ENCODE peak calls at places on chromosomes 5 and 9, in ten cellular contexts. One of them, this sample, is unnamed.

GRCh38 chr5:98997000-98997399 is 68.2 kb upstream of the CHD1 start:
- DNase-seq in AG09309: peak; percentile 64
- DNase-seq in LoVo: no peak
- DNase-seq in nucleus accumbens: no peak
- DNase-seq in RPMI7951: peak; percentile 32
- DNase-seq in natural killer cell treated with Interleukin-12 subunit alpha and Interleukin-12 subunit beta and Interleukin-15 and Interleukin-18, amount 100 ng/mL, for 72 hours: no peak
- DNase-seq in EL: peak; percentile 67
- DNase-seq in COR-L47: no peak
- DNase-seq in stimulated activated CD4-positive, alpha-beta T cell treated with anti-CD3 and anti-CD28 coated beads, Interleukin-4, amount 100 ng/mL, for 48 hours: no peak
- DNase-seq in H9: no peak
- DNase-seq in this sample: no peak

GRCh38 chr5:147754372-147755122 is 28.0 kb downstream of the JAKMIP2 start:
- DNase-seq in AG09309: no peak
- DNase-seq in H9: no peak
- DNase-seq in stimulated activated CD4-positive, alpha-beta T cell treated with anti-CD3 and anti-CD28 coated beads, Interleukin-4, amount 100 ng/mL, for 48 hours: no peak
- DNase-seq in nucleus accumbens: no peak
- DNase-seq in RPMI7951: no peak
- DNase-seq in EL: no peak
- DNase-seq in LoVo: no peak
- DNase-seq in COR-L47: no peak
- DNase-seq in natural killer cell treated with Interleukin-12 subunit alpha and Interleukin-12 subunit beta and Interleukin-15 and Interleukin-18, amount 100 ng/mL, for 72 hours: no peak
- DNase-seq in this sample: no peak

GRCh38 chr9:89442981-89443817 is 54.7 kb downstream of the SEMA4D start:
- DNase-seq in H9: no peak
- DNase-seq in AG09309: no peak
- DNase-seq in nucleus accumbens: no peak
- DNase-seq in EL: peak; percentile 14
- DNase-seq in natural killer cell treated with Interleukin-12 subunit alpha and Interleukin-12 subunit beta and Interleukin-15 and Interleukin-18, amount 100 ng/mL, for 72 hours: no peak
- DNase-seq in RPMI7951: no peak
- DNase-seq in LoVo: no peak
- DNase-seq in stimulated activated CD4-positive, alpha-beta T cell treated with anti-CD3 and anti-CD28 coated beads, Interleukin-4, amount 100 ng/mL, for 48 hours: no peak
- DNase-seq in COR-L47: no peak
- DNase-seq in this sample: no peak

GRCh38 chr9:5895782-5896181 is 5.1 kb downstream of the MLANA start:
- DNase-seq in LoVo: no peak
- DNase-seq in stimulated activated CD4-positive, alpha-beta T cell treated with anti-CD3 and anti-CD28 coated beads, Interleukin-4, amount 100 ng/mL, for 48 hours: no peak
- DNase-seq in RPMI7951: peak; percentile 21
- DNase-seq in nucleus accumbens: peak; percentile 43
- DNase-seq in EL: no peak
- DNase-seq in COR-L47: no peak
- DNase-seq in natural killer cell treated with Interleukin-12 subunit alpha and Interleukin-12 subunit beta and Interleukin-15 and Interleukin-18, amount 100 ng/mL, for 72 hours: no peak
- DNase-seq in AG09309: no peak
- DNase-seq in H9: no peak
- DNase-seq in this sample: no peak

GRCh38 chr9:128689820-128690683 is 1.0 kb downstream of the SET start:
- DNase-seq in RPMI7951: peak; percentile 36
- DNase-seq in stimulated activated CD4-positive, alpha-beta T cell treated with anti-CD3 and anti-CD28 coated beads, Interleukin-4, amount 100 ng/mL, for 48 hours: peak; percentile 41
- DNase-seq in LoVo: no peak
- DNase-seq in AG09309: no peak
- DNase-seq in H9: peak; percentile 45
- DNase-seq in natural killer cell treated with Interleukin-12 subunit alpha and Interleukin-12 subunit beta and Interleukin-15 and Interleukin-18, amount 100 ng/mL, for 72 hours: no peak
- DNase-seq in nucleus accumbens: peak; percentile 64
- DNase-seq in EL: peak; percentile 54
- DNase-seq in COR-L47: peak; percentile 68
- DNase-seq in this sample: no peak

GRCh38 chr9:130292104-130292503 is 26.5 kb downstream of the HMCN2 start:
- DNase-seq in AG09309: peak; percentile 21
- DNase-seq in natural killer cell treated with Interleukin-12 subunit alpha and Interleukin-12 subunit beta and Interleukin-15 and Interleukin-18, amount 100 ng/mL, for 72 hours: no peak
- DNase-seq in stimulated activated CD4-positive, alpha-beta T cell treated with anti-CD3 and anti-CD28 coated beads, Interleukin-4, amount 100 ng/mL, for 48 hours: no peak
- DNase-seq in H9: no peak
- DNase-seq in COR-L47: no peak
- DNase-seq in nucleus accumbens: no peak
- DNase-seq in LoVo: no peak
- DNase-seq in RPMI7951: no peak
- DNase-seq in EL: no peak
- DNase-seq in this sample: no peak

GRCh38 chr5:173472164-173472563 is 143.9 kb upstream of the STC2 start:
- DNase-seq in AG09309: peak; percentile 94
- DNase-seq in stimulated activated CD4-positive, alpha-beta T cell treated with anti-CD3 and anti-CD28 coated beads, Interleukin-4, amount 100 ng/mL, for 48 hours: no peak
- DNase-seq in natural killer cell treated with Interleukin-12 subunit alpha and Interleukin-12 subunit beta and Interleukin-15 and Interleukin-18, amount 100 ng/mL, for 72 hours: no peak
- DNase-seq in RPMI7951: peak; percentile 98
- DNase-seq in EL: peak; percentile 96
- DNase-seq in COR-L47: peak; percentile 12
- DNase-seq in LoVo: peak; percentile 49
- DNase-seq in nucleus accumbens: peak; percentile 82
- DNase-seq in H9: no peak
- DNase-seq in this sample: peak; percentile 100

GRCh38 chr5:107553063-107553676 is 117.6 kb downstream of the EFNA5 start:
- DNase-seq in AG09309: peak; percentile 62
- DNase-seq in H9: no peak
- DNase-seq in COR-L47: no peak
- DNase-seq in natural killer cell treated with Interleukin-12 subunit alpha and Interleukin-12 subunit beta and Interleukin-15 and Interleukin-18, amount 100 ng/mL, for 72 hours: no peak
- DNase-seq in nucleus accumbens: no peak
- DNase-seq in RPMI7951: peak; percentile 69
- DNase-seq in LoVo: no peak
- DNase-seq in stimulated activated CD4-positive, alpha-beta T cell treated with anti-CD3 and anti-CD28 coated beads, Interleukin-4, amount 100 ng/mL, for 48 hours: no peak
- DNase-seq in EL: peak; percentile 85
- DNase-seq in this sample: no peak

GRCh38 chr9:127283917-127284316 is 19.3 kb downstream of the GARNL3 start:
- DNase-seq in LoVo: no peak
- DNase-seq in H9: no peak
- DNase-seq in natural killer cell treated with Interleukin-12 subunit alpha and Interleukin-12 subunit beta and Interleukin-15 and Interleukin-18, amount 100 ng/mL, for 72 hours: no peak
- DNase-seq in AG09309: peak; percentile 24
- DNase-seq in COR-L47: no peak
- DNase-seq in RPMI7951: peak; percentile 33
- DNase-seq in nucleus accumbens: peak; percentile 32
- DNase-seq in stimulated activated CD4-positive, alpha-beta T cell treated with anti-CD3 and anti-CD28 coated beads, Interleukin-4, amount 100 ng/mL, for 48 hours: peak; percentile 4
- DNase-seq in EL: peak; percentile 8
- DNase-seq in this sample: peak; percentile 11

GRCh38 chr5:96001262-96001661 is 39.6 kb upstream of the ELL2 start:
- DNase-seq in natural killer cell treated with Interleukin-12 subunit alpha and Interleukin-12 subunit beta and Interleukin-15 and Interleukin-18, amount 100 ng/mL, for 72 hours: no peak
- DNase-seq in AG09309: peak; percentile 18
- DNase-seq in LoVo: no peak
- DNase-seq in H9: no peak
- DNase-seq in RPMI7951: no peak
- DNase-seq in stimulated activated CD4-positive, alpha-beta T cell treated with anti-CD3 and anti-CD28 coated beads, Interleukin-4, amount 100 ng/mL, for 48 hours: no peak
- DNase-seq in nucleus accumbens: no peak
- DNase-seq in EL: peak; percentile 49
- DNase-seq in COR-L47: no peak
- DNase-seq in this sample: no peak

GRCh38 chr9:121972501-121972981 is 120.6 kb downstream of the TTLL11 start:
- DNase-seq in EL: peak; percentile 81
- DNase-seq in stimulated activated CD4-positive, alpha-beta T cell treated with anti-CD3 and anti-CD28 coated beads, Interleukin-4, amount 100 ng/mL, for 48 hours: no peak
- DNase-seq in nucleus accumbens: no peak
- DNase-seq in COR-L47: no peak
- DNase-seq in natural killer cell treated with Interleukin-12 subunit alpha and Interleukin-12 subunit beta and Interleukin-15 and Interleukin-18, amount 100 ng/mL, for 72 hours: no peak
- DNase-seq in AG09309: peak; percentile 34
- DNase-seq in H9: no peak
- DNase-seq in LoVo: no peak
- DNase-seq in RPMI7951: peak; percentile 87
- DNase-seq in this sample: no peak

GRCh38 chr9:111582888-111583287 is 16.6 kb downstream of the PTGR1 start:
- DNase-seq in COR-L47: no peak
- DNase-seq in AG09309: no peak
- DNase-seq in LoVo: no peak
- DNase-seq in H9: no peak
- DNase-seq in nucleus accumbens: peak; percentile 10
- DNase-seq in stimulated activated CD4-positive, alpha-beta T cell treated with anti-CD3 and anti-CD28 coated beads, Interleukin-4, amount 100 ng/mL, for 48 hours: no peak
- DNase-seq in RPMI7951: peak; percentile 73
- DNase-seq in natural killer cell treated with Interleukin-12 subunit alpha and Interleukin-12 subunit beta and Interleukin-15 and Interleukin-18, amount 100 ng/mL, for 72 hours: no peak
- DNase-seq in EL: peak; percentile 60
- DNase-seq in this sample: no peak

GRCh38 chr9:130182090-130182909 is 10.1 kb downstream of the NCS1 start:
- DNase-seq in RPMI7951: no peak
- DNase-seq in H9: no peak
- DNase-seq in LoVo: no peak
- DNase-seq in COR-L47: no peak
- DNase-seq in AG09309: no peak
- DNase-seq in nucleus accumbens: no peak
- DNase-seq in EL: no peak
- DNase-seq in natural killer cell treated with Interleukin-12 subunit alpha and Interleukin-12 subunit beta and Interleukin-15 and Interleukin-18, amount 100 ng/mL, for 72 hours: no peak
- DNase-seq in stimulated activated CD4-positive, alpha-beta T cell treated with anti-CD3 and anti-CD28 coated beads, Interleukin-4, amount 100 ng/mL, for 48 hours: no peak
- DNase-seq in this sample: no peak

GRCh38 chr5:25905646-25906045 is 1132.7 kb downstream of the CDH9 start:
- DNase-seq in stimulated activated CD4-positive, alpha-beta T cell treated with anti-CD3 and anti-CD28 coated beads, Interleukin-4, amount 100 ng/mL, for 48 hours: no peak
- DNase-seq in LoVo: no peak
- DNase-seq in COR-L47: no peak
- DNase-seq in EL: no peak
- DNase-seq in nucleus accumbens: no peak
- DNase-seq in natural killer cell treated with Interleukin-12 subunit alpha and Interleukin-12 subunit beta and Interleukin-15 and Interleukin-18, amount 100 ng/mL, for 72 hours: no peak
- DNase-seq in AG09309: no peak
- DNase-seq in RPMI7951: no peak
- DNase-seq in H9: no peak
- DNase-seq in this sample: no peak

GRCh38 chr9:127130661-127131538 is 8.5 kb upstream of the ANGPTL2 start:
- DNase-seq in COR-L47: no peak
- DNase-seq in stimulated activated CD4-positive, alpha-beta T cell treated with anti-CD3 and anti-CD28 coated beads, Interleukin-4, amount 100 ng/mL, for 48 hours: no peak
- DNase-seq in nucleus accumbens: peak; percentile 75
- DNase-seq in LoVo: no peak
- DNase-seq in RPMI7951: peak; percentile 92
- DNase-seq in natural killer cell treated with Interleukin-12 subunit alpha and Interleukin-12 subunit beta and Interleukin-15 and Interleukin-18, amount 100 ng/mL, for 72 hours: no peak
- DNase-seq in H9: no peak
- DNase-seq in EL: peak; percentile 90
- DNase-seq in AG09309: peak; percentile 96
- DNase-seq in this sample: peak; percentile 90

GRCh38 chr9:112110094-112110772 is 64.9 kb downstream of the SUSD1 start:
- DNase-seq in H9: no peak
- DNase-seq in COR-L47: no peak
- DNase-seq in nucleus accumbens: no peak
- DNase-seq in RPMI7951: no peak
- DNase-seq in stimulated activated CD4-positive, alpha-beta T cell treated with anti-CD3 and anti-CD28 coated beads, Interleukin-4, amount 100 ng/mL, for 48 hours: no peak
- DNase-seq in natural killer cell treated with Interleukin-12 subunit alpha and Interleukin-12 subunit beta and Interleukin-15 and Interleukin-18, amount 100 ng/mL, for 72 hours: no peak
- DNase-seq in EL: no peak
- DNase-seq in LoVo: peak; percentile 67
- DNase-seq in AG09309: no peak
- DNase-seq in this sample: no peak

GRCh38 chr9:131094622-131095021 is 1.7 kb upstream of the AIF1L start:
- DNase-seq in LoVo: no peak
- DNase-seq in H9: no peak
- DNase-seq in AG09309: peak; percentile 3
- DNase-seq in COR-L47: no peak
- DNase-seq in EL: peak; percentile 63
- DNase-seq in RPMI7951: peak; percentile 26
- DNase-seq in stimulated activated CD4-positive, alpha-beta T cell treated with anti-CD3 and anti-CD28 coated beads, Interleukin-4, amount 100 ng/mL, for 48 hours: no peak
- DNase-seq in nucleus accumbens: peak; percentile 73
- DNase-seq in natural killer cell treated with Interleukin-12 subunit alpha and Interleukin-12 subunit beta and Interleukin-15 and Interleukin-18, amount 100 ng/mL, for 72 hours: no peak
- DNase-seq in this sample: no peak

GRCh38 chr9:126307306-126308061 is 19.1 kb upstream of the MVB12B start:
- DNase-seq in COR-L47: no peak
- DNase-seq in H9: no peak
- DNase-seq in LoVo: no peak
- DNase-seq in stimulated activated CD4-positive, alpha-beta T cell treated with anti-CD3 and anti-CD28 coated beads, Interleukin-4, amount 100 ng/mL, for 48 hours: no peak
- DNase-seq in natural killer cell treated with Interleukin-12 subunit alpha and Interleukin-12 subunit beta and Interleukin-15 and Interleukin-18, amount 100 ng/mL, for 72 hours: no peak
- DNase-seq in RPMI7951: peak; percentile 30
- DNase-seq in nucleus accumbens: no peak
- DNase-seq in AG09309: no peak
- DNase-seq in EL: no peak
- DNase-seq in this sample: no peak

GRCh38 chr5:93922551-93922950 is 181.2 kb upstream of the POU5F2 start:
- DNase-seq in EL: no peak
- DNase-seq in LoVo: no peak
- DNase-seq in natural killer cell treated with Interleukin-12 subunit alpha and Interleukin-12 subunit beta and Interleukin-15 and Interleukin-18, amount 100 ng/mL, for 72 hours: no peak
- DNase-seq in nucleus accumbens: no peak
- DNase-seq in AG09309: no peak
- DNase-seq in RPMI7951: no peak
- DNase-seq in COR-L47: no peak
- DNase-seq in H9: no peak
- DNase-seq in stimulated activated CD4-positive, alpha-beta T cell treated with anti-CD3 and anti-CD28 coated beads, Interleukin-4, amount 100 ng/mL, for 48 hours: no peak
- DNase-seq in this sample: no peak

GRCh38 chr9:136494531-136495215 is 11.8 kb upstream of the SEC16A start:
- DNase-seq in LoVo: no peak
- DNase-seq in natural killer cell treated with Interleukin-12 subunit alpha and Interleukin-12 subunit beta and Interleukin-15 and Interleukin-18, amount 100 ng/mL, for 72 hours: no peak
- DNase-seq in stimulated activated CD4-positive, alpha-beta T cell treated with anti-CD3 and anti-CD28 coated beads, Interleukin-4, amount 100 ng/mL, for 48 hours: no peak
- DNase-seq in RPMI7951: no peak
- DNase-seq in H9: no peak
- DNase-seq in AG09309: no peak
- DNase-seq in nucleus accumbens: peak; percentile 37
- DNase-seq in COR-L47: no peak
- DNase-seq in EL: no peak
- DNase-seq in this sample: no peak

GRCh38 chr9:965497-965896 is 11.0 kb upstream of the DMRT3 start:
- DNase-seq in RPMI7951: no peak
- DNase-seq in COR-L47: no peak
- DNase-seq in nucleus accumbens: no peak
- DNase-seq in stimulated activated CD4-positive, alpha-beta T cell treated with anti-CD3 and anti-CD28 coated beads, Interleukin-4, amount 100 ng/mL, for 48 hours: no peak
- DNase-seq in AG09309: no peak
- DNase-seq in LoVo: no peak
- DNase-seq in H9: no peak
- DNase-seq in natural killer cell treated with Interleukin-12 subunit alpha and Interleukin-12 subunit beta and Interleukin-15 and Interleukin-18, amount 100 ng/mL, for 72 hours: no peak
- DNase-seq in EL: no peak
- DNase-seq in this sample: no peak

GRCh38 chr9:36029765-36030528 is 6.8 kb upstream of the RECK start:
- DNase-seq in COR-L47: no peak
- DNase-seq in AG09309: peak; percentile 97
- DNase-seq in nucleus accumbens: no peak
- DNase-seq in RPMI7951: peak; percentile 82
- DNase-seq in stimulated activated CD4-positive, alpha-beta T cell treated with anti-CD3 and anti-CD28 coated beads, Interleukin-4, amount 100 ng/mL, for 48 hours: no peak
- DNase-seq in EL: peak; percentile 94
- DNase-seq in LoVo: peak; percentile 11
- DNase-seq in natural killer cell treated with Interleukin-12 subunit alpha and Interleukin-12 subunit beta and Interleukin-15 and Interleukin-18, amount 100 ng/mL, for 72 hours: no peak
- DNase-seq in H9: no peak
- DNase-seq in this sample: peak; percentile 87

GRCh38 chr5:143217065-143217803 is 186.3 kb downstream of the NR3C1 start:
- DNase-seq in nucleus accumbens: no peak
- DNase-seq in LoVo: no peak
- DNase-seq in AG09309: no peak
- DNase-seq in EL: peak; percentile 31
- DNase-seq in COR-L47: no peak
- DNase-seq in RPMI7951: no peak
- DNase-seq in H9: no peak
- DNase-seq in natural killer cell treated with Interleukin-12 subunit alpha and Interleukin-12 subunit beta and Interleukin-15 and Interleukin-18, amount 100 ng/mL, for 72 hours: no peak
- DNase-seq in stimulated activated CD4-positive, alpha-beta T cell treated with anti-CD3 and anti-CD28 coated beads, Interleukin-4, amount 100 ng/mL, for 48 hours: no peak
- DNase-seq in this sample: no peak

GRCh38 chr5:156783092-156783491 is 67.0 kb upstream of the PPP1R2B start:
- DNase-seq in COR-L47: no peak
- DNase-seq in stimulated activated CD4-positive, alpha-beta T cell treated with anti-CD3 and anti-CD28 coated beads, Interleukin-4, amount 100 ng/mL, for 48 hours: no peak
- DNase-seq in natural killer cell treated with Interleukin-12 subunit alpha and Interleukin-12 subunit beta and Interleukin-15 and Interleukin-18, amount 100 ng/mL, for 72 hours: no peak
- DNase-seq in LoVo: no peak
- DNase-seq in nucleus accumbens: no peak
- DNase-seq in AG09309: no peak
- DNase-seq in EL: no peak
- DNase-seq in RPMI7951: no peak
- DNase-seq in H9: no peak
- DNase-seq in this sample: no peak

GRCh38 chr5:150341331-150341730 is 16.2 kb upstream of the TCOF1 start:
- DNase-seq in stimulated activated CD4-positive, alpha-beta T cell treated with anti-CD3 and anti-CD28 coated beads, Interleukin-4, amount 100 ng/mL, for 48 hours: no peak
- DNase-seq in LoVo: no peak
- DNase-seq in EL: no peak
- DNase-seq in natural killer cell treated with Interleukin-12 subunit alpha and Interleukin-12 subunit beta and Interleukin-15 and Interleukin-18, amount 100 ng/mL, for 72 hours: no peak
- DNase-seq in COR-L47: no peak
- DNase-seq in nucleus accumbens: no peak
- DNase-seq in AG09309: no peak
- DNase-seq in RPMI7951: no peak
- DNase-seq in H9: no peak
- DNase-seq in this sample: no peak

This sample was measured in astrocyte of the cerebellum.